ENCODE peak calls at places on chromosomes 7 and 10, in seven cellular contexts. Z is activated CD4-positive, alpha-beta T cell treated with anti-CD3 and anti-CD28 coated beads, Interleukin-2, amount 50 U/mL, for 48 hours; M is hypothalamus; E is fibroblast of lung; P is AG04450; A is kidney; J is aorta. U is an unnamed sample.

GRCh38 chr10:72298774-72299519 is 25.2 kb downstream of the DDIT4 start:
- DNase-seq in Z (no peak), M (no peak), E (no peak), P (no peak), A (peak), J (no peak), U (no peak)

GRCh38 chr10:100985336-100985735 is 2.0 kb downstream of the MRPL43 start:
- DNase-seq in Z (no peak), M (no peak), E (no peak), P (no peak), A (no peak), J (no peak), U (no peak)

GRCh38 chr10:14478639-14479038 is 147.9 kb upstream of the FRMD4A start:
- DNase-seq in Z (peak), M (peak), E (peak), P (peak), A (peak), J (peak), U (peak)

GRCh38 chr7:111735661-111736323 is 173.5 kb upstream of the IMMP2L start:
- DNase-seq in Z (peak), M (no peak), E (peak), P (peak), A (no peak), J (no peak), U (peak)

GRCh38 chr10:121644501-121644900 is 46.3 kb upstream of the FGFR2 start:
- DNase-seq in Z (no peak), M (no peak), E (no peak), P (no peak), A (no peak), J (no peak), U (no peak)

GRCh38 chr10:131204406-131205152 is 106.9 kb downstream of the TCERG1L start:
- DNase-seq in Z (no peak), M (no peak), E (no peak), P (no peak), A (peak), J (no peak), U (no peak)

GRCh38 chr10:89064764-89065163 is 74.2 kb downstream of the FAS start:
- DNase-seq in Z (no peak), M (no peak), E (peak), P (no peak), A (no peak), J (no peak), U (no peak)

GRCh38 chr10:24503627-24504320 is 219.9 kb downstream of the ARHGAP21 start:
- DNase-seq in Z (peak), M (no peak), E (peak), P (peak), A (no peak), J (no peak), U (no peak)

U was measured in cerebellum.